ENCODE peak calls at places on chromosomes 3 and 15, in nine cellular contexts. One of them, this sample, is unnamed.

GRCh38 chr3:169390310-169390731 is 273.2 kb downstream of the MECOM start:
- DNase-seq in HCT116: no peak
- DNase-seq in fibroblast of lung: peak
- DNase-seq in hepatocyte: peak
- DNase-seq in K562: no peak
- DNase-seq in GM23248: peak
- DNase-seq in GM23338: peak
- DNase-seq in mammary epithelial cell: peak
- DNase-seq in PC-9: peak
- DNase-seq in this sample: no peak

GRCh38 chr15:62559049-62559733 is 394.1 kb upstream of the C2CD4B start:
- DNase-seq in HCT116: no peak
- DNase-seq in fibroblast of lung: peak
- DNase-seq in hepatocyte: peak
- DNase-seq in K562: no peak
- DNase-seq in GM23248: peak
- DNase-seq in GM23338: no peak
- DNase-seq in mammary epithelial cell: no peak
- DNase-seq in PC-9: no peak
- DNase-seq in this sample: no peak

GRCh38 chr15:22887157-22887951 is 48.9 kb downstream of the NIPA2 start:
- DNase-seq in HCT116: no peak
- DNase-seq in fibroblast of lung: peak
- DNase-seq in hepatocyte: peak
- DNase-seq in K562: peak
- DNase-seq in GM23248: peak
- DNase-seq in GM23338: no peak
- DNase-seq in mammary epithelial cell: no peak
- DNase-seq in PC-9: no peak
- DNase-seq in this sample: no peak

GRCh38 chr15:43204016-43204901 is 16.6 kb downstream of the EPB42 start:
- DNase-seq in HCT116: peak
- DNase-seq in fibroblast of lung: peak
- DNase-seq in hepatocyte: peak
- DNase-seq in K562: peak
- DNase-seq in GM23248: peak
- DNase-seq in GM23338: peak
- DNase-seq in mammary epithelial cell: peak
- DNase-seq in PC-9: no peak
- DNase-seq in this sample: peak

GRCh38 chr3:32577621-32578556 is 7.2 kb upstream of the DYNC1LI1 start:
- DNase-seq in HCT116: no peak
- DNase-seq in fibroblast of lung: no peak
- DNase-seq in hepatocyte: no peak
- DNase-seq in K562: no peak
- DNase-seq in GM23248: peak
- DNase-seq in GM23338: no peak
- DNase-seq in mammary epithelial cell: no peak
- DNase-seq in PC-9: no peak
- DNase-seq in this sample: no peak

GRCh38 chr3:32384938-32385337 is 6.7 kb upstream of the CMTM7 start:
- DNase-seq in HCT116: no peak
- DNase-seq in fibroblast of lung: peak
- DNase-seq in hepatocyte: peak
- DNase-seq in K562: no peak
- DNase-seq in GM23248: peak
- DNase-seq in GM23338: peak
- DNase-seq in mammary epithelial cell: no peak
- DNase-seq in PC-9: no peak
- DNase-seq in this sample: peak

GRCh38 chr3:48408823-48409281 is 21.0 kb downstream of the PLXNB1 start:
- DNase-seq in HCT116: no peak
- DNase-seq in fibroblast of lung: no peak
- DNase-seq in hepatocyte: no peak
- DNase-seq in K562: no peak
- DNase-seq in GM23248: peak
- DNase-seq in GM23338: no peak
- DNase-seq in mammary epithelial cell: no peak
- DNase-seq in PC-9: no peak
- DNase-seq in this sample: no peak

GRCh38 chr3:58072046-58072445 is 63.8 kb downstream of the FLNB start:
- DNase-seq in HCT116: no peak
- DNase-seq in fibroblast of lung: peak
- DNase-seq in hepatocyte: no peak
- DNase-seq in K562: no peak
- DNase-seq in GM23248: no peak
- DNase-seq in GM23338: no peak
- DNase-seq in mammary epithelial cell: no peak
- DNase-seq in PC-9: no peak
- DNase-seq in this sample: no peak

GRCh38 chr3:13022348-13023250 is 50.6 kb downstream of the IQSEC1 start:
- DNase-seq in HCT116: no peak
- DNase-seq in fibroblast of lung: peak
- DNase-seq in hepatocyte: peak
- DNase-seq in K562: peak
- DNase-seq in GM23248: peak
- DNase-seq in GM23338: peak
- DNase-seq in mammary epithelial cell: no peak
- DNase-seq in PC-9: peak
- DNase-seq in this sample: peak

GRCh38 chr3:13021934-13022265 is 51.3 kb downstream of the IQSEC1 start:
- DNase-seq in HCT116: no peak
- DNase-seq in fibroblast of lung: no peak
- DNase-seq in hepatocyte: no peak
- DNase-seq in K562: no peak
- DNase-seq in GM23248: no peak
- DNase-seq in GM23338: no peak
- DNase-seq in mammary epithelial cell: no peak
- DNase-seq in PC-9: no peak
- DNase-seq in this sample: no peak

GRCh38 chr3:13019706-13020105 is 53.5 kb downstream of the IQSEC1 start:
- DNase-seq in HCT116: no peak
- DNase-seq in fibroblast of lung: no peak
- DNase-seq in hepatocyte: no peak
- DNase-seq in K562: no peak
- DNase-seq in GM23248: peak
- DNase-seq in GM23338: no peak
- DNase-seq in mammary epithelial cell: no peak
- DNase-seq in PC-9: no peak
- DNase-seq in this sample: no peak

GRCh38 chr3:13020159-13020558 is 53.1 kb downstream of the IQSEC1 start:
- DNase-seq in HCT116: no peak
- DNase-seq in fibroblast of lung: no peak
- DNase-seq in hepatocyte: no peak
- DNase-seq in K562: no peak
- DNase-seq in GM23248: no peak
- DNase-seq in GM23338: no peak
- DNase-seq in mammary epithelial cell: no peak
- DNase-seq in PC-9: no peak
- DNase-seq in this sample: no peak

DNA sequence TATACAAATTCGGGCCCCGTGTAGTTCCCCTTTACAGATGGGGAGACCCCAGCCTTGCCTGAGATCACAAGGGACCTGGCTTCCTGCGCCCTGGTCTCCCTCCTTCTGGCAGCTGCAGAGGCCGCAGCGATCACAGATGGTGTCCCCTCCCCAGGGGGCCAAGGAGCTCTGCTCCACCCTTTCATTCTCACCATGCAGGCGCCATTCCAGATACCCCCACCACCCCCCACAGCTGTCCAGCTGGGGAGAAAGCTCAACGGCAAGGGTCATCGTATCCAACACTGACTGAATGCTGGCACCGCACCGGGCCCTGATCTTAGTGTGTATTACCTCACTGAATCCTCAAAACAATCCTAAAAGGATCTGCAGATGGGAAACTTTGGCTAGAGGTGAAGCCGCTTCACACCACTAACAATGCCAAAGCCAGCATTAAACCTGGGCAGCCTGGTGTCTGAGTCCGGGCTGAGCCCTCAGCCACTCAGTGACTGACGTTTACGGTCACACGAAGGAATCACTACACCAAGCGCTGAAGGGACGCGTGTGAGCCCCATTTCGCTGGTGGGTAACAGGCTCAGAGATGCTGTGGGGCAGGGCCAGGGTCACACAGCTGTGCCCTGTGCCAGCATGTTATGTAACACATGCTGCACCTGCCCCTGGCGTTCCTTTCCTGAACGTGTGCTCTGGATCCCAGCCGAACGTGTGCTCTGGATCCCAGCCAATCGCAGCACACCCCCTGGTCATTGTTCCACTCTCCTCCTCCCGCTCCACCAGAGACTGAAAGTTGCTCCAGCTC is 51.9 kb downstream of the IQSEC1 start:
- DNase-seq in HCT116: no peak
- DNase-seq in fibroblast of lung: no peak
- DNase-seq in hepatocyte: no peak
- DNase-seq in K562: no peak
- DNase-seq in GM23248: peak
- DNase-seq in GM23338: no peak
- DNase-seq in mammary epithelial cell: no peak
- DNase-seq in PC-9: no peak
- DNase-seq in this sample: no peak
- TF ChIP-seq EZH2 in HCT116: no peak
- TF ChIP-seq EZH2 in fibroblast of lung: no peak
- TF ChIP-seq EZH2 in hepatocyte: no peak
- TF ChIP-seq EZH2 in K562: no peak
- TF ChIP-seq EZH2 in GM23248: no peak
- TF ChIP-seq EZH2 in GM23338: no peak
- TF ChIP-seq EZH2 in mammary epithelial cell: no peak
- TF ChIP-seq EZH2 in PC-9: no peak
- TF ChIP-seq EZH2 in this sample: no peak

DNA sequence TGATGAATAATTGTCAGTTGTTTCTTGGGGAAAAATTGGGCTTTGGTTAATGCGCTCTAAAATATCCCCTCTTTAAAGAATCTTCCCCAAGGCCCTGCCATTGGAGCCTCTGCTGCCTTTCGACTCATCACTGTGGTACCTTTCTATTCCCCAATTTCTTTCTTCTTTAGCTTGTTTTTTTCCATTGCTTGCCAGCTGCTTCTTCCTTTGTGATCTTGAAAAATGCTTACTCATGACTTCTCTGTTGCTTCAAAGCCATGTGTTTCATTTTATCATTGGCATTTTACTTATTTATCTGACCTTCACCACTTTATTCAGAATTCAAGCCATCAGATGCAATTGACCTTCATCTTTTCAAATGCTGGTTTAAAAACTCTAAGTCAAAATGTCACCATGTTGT is 84.4 kb downstream of the SV2B start:
- DNase-seq in HCT116: no peak
- DNase-seq in fibroblast of lung: no peak
- DNase-seq in hepatocyte: no peak
- DNase-seq in K562: no peak
- DNase-seq in GM23248: no peak
- DNase-seq in GM23338: no peak
- DNase-seq in mammary epithelial cell: no peak
- DNase-seq in PC-9: no peak
- DNase-seq in this sample: no peak
- TF ChIP-seq EZH2 in HCT116: no peak
- TF ChIP-seq EZH2 in fibroblast of lung: no peak
- TF ChIP-seq EZH2 in hepatocyte: no peak
- TF ChIP-seq EZH2 in K562: no peak
- TF ChIP-seq EZH2 in GM23248: no peak
- TF ChIP-seq EZH2 in GM23338: no peak
- TF ChIP-seq EZH2 in mammary epithelial cell: no peak
- TF ChIP-seq EZH2 in PC-9: no peak
- TF ChIP-seq EZH2 in this sample: no peak

GRCh38 chr3:50503504-50503903 is at the start of gene CACNA2D2:
- DNase-seq in HCT116: peak
- DNase-seq in fibroblast of lung: peak
- DNase-seq in hepatocyte: peak
- DNase-seq in K562: peak
- DNase-seq in GM23248: peak
- DNase-seq in GM23338: peak
- DNase-seq in mammary epithelial cell: peak
- DNase-seq in PC-9: no peak
- DNase-seq in this sample: peak

GRCh38 chr3:50502225-50502583 is 1.2 kb downstream of the CACNA2D2 start:
- DNase-seq in HCT116: no peak
- DNase-seq in fibroblast of lung: no peak
- DNase-seq in hepatocyte: no peak
- DNase-seq in K562: no peak
- DNase-seq in GM23248: no peak
- DNase-seq in GM23338: no peak
- DNase-seq in mammary epithelial cell: no peak
- DNase-seq in PC-9: no peak
- DNase-seq in this sample: peak

GRCh38 chr3:50504681-50505080 is 1.2 kb upstream of the CACNA2D2 start:
- DNase-seq in HCT116: no peak
- DNase-seq in fibroblast of lung: no peak
- DNase-seq in hepatocyte: no peak
- DNase-seq in K562: no peak
- DNase-seq in GM23248: no peak
- DNase-seq in GM23338: no peak
- DNase-seq in mammary epithelial cell: no peak
- DNase-seq in PC-9: no peak
- DNase-seq in this sample: no peak

GRCh38 chr3:50503947-50504346 is 513 bp upstream of the CACNA2D2 start:
- DNase-seq in HCT116: no peak
- DNase-seq in fibroblast of lung: no peak
- DNase-seq in hepatocyte: no peak
- DNase-seq in K562: no peak
- DNase-seq in GM23248: no peak
- DNase-seq in GM23338: peak
- DNase-seq in mammary epithelial cell: no peak
- DNase-seq in PC-9: no peak
- DNase-seq in this sample: no peak

GRCh38 chr3:50502584-50503423 is 630 bp downstream of the CACNA2D2 start:
- DNase-seq in HCT116: no peak
- DNase-seq in fibroblast of lung: no peak
- DNase-seq in hepatocyte: peak
- DNase-seq in K562: no peak
- DNase-seq in GM23248: peak
- DNase-seq in GM23338: peak
- DNase-seq in mammary epithelial cell: no peak
- DNase-seq in PC-9: no peak
- DNase-seq in this sample: peak
- TF ChIP-seq EZH2 in HCT116: no peak
- TF ChIP-seq EZH2 in fibroblast of lung: peak
- TF ChIP-seq EZH2 in hepatocyte: peak
- TF ChIP-seq EZH2 in K562: no peak
- TF ChIP-seq EZH2 in GM23248: peak
- TF ChIP-seq EZH2 in GM23338: peak
- TF ChIP-seq EZH2 in mammary epithelial cell: peak
- TF ChIP-seq EZH2 in PC-9: no peak
- TF ChIP-seq EZH2 in this sample: no peak

DNA sequence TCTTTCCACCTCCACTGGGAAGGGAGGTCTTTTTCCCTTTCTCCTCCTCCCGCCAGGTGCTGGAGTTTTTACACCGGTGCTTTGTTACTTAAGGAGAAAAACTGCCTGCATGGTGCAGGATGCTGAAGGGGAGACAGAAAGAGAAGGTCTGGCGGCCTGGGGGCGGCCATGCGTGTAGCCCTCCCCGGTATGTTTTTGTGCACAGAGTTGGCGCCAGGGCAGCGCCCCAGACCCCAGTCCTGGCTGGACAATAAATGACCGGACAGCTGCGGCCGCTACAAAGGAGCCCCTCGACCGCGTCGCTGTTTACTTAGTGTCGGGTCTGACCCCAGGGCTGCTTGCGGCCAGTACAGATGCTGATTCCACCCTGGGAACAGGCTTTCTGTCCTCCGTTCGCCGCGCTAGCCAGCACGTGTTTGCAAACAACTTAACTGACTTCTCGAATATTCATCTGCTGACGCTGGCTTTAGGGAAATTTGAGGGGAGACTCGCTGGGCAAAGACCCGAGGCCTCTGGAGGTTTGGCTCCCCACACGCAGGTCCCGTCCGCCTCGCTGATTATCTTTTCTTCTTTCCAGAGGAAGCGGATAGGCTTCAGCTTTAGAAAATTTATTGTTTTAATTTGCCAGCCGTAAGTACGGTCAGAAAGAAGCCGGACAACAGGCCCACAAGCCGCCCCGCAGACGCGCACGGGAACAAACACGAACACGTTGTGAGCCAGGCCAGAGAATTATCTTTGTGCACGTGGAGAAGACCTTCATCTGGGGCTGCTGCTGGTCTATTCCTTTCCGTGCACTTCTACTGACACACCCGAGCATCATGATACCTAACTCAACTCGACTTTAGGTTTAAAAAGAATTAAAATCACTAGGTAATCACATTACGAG is 46.9 kb downstream of the ZIC4 start:
- DNase-seq in HCT116: no peak
- DNase-seq in fibroblast of lung: no peak
- DNase-seq in hepatocyte: no peak
- DNase-seq in K562: no peak
- DNase-seq in GM23248: no peak
- DNase-seq in GM23338: peak
- DNase-seq in mammary epithelial cell: no peak
- DNase-seq in PC-9: no peak
- DNase-seq in this sample: peak
- TF ChIP-seq EZH2 in HCT116: no peak
- TF ChIP-seq EZH2 in fibroblast of lung: peak
- TF ChIP-seq EZH2 in hepatocyte: peak
- TF ChIP-seq EZH2 in K562: no peak
- TF ChIP-seq EZH2 in GM23248: no peak
- TF ChIP-seq EZH2 in GM23338: peak
- TF ChIP-seq EZH2 in mammary epithelial cell: no peak
- TF ChIP-seq EZH2 in PC-9: no peak
- TF ChIP-seq EZH2 in this sample: peak

This sample was measured in neural progenitor cell.